ENCODE peak calls at places on chromosomes 13 and 19, in ten cellular contexts. One of them, this sample, is unnamed.

GRCh38 chr13:59409211-59409610 is 754.5 kb downstream of the DIAPH3 start:
- DNase-seq in tibial nerve: no peak
- DNase-seq in CD8-positive, alpha-beta T cell: no peak
- DNase-seq in aorta: no peak
- DNase-seq in GM23338: peak; percentile 48
- DNase-seq in DND-41: no peak
- DNase-seq in fibroblast of lung: peak; percentile 70
- DNase-seq in heart left ventricle: peak; percentile 71
- DNase-seq in IMR-90: peak; percentile 58
- DNase-seq in naive thymus-derived CD4-positive, alpha-beta T cell: no peak
- DNase-seq in this sample: no peak

GRCh38 chr13:51603716-51604115 is 19.5 kb downstream of the WDFY2 start:
- DNase-seq in IMR-90: no peak
- DNase-seq in heart left ventricle: no peak
- DNase-seq in DND-41: no peak
- DNase-seq in aorta: no peak
- DNase-seq in naive thymus-derived CD4-positive, alpha-beta T cell: no peak
- DNase-seq in fibroblast of lung: no peak
- DNase-seq in GM23338: no peak
- DNase-seq in CD8-positive, alpha-beta T cell: no peak
- DNase-seq in tibial nerve: no peak
- DNase-seq in this sample: no peak

GRCh38 chr19:45170146-45171106 is 7.6 kb downstream of the TRAPPC6A start:
- DNase-seq in GM23338: no peak
- DNase-seq in aorta: no peak
- DNase-seq in naive thymus-derived CD4-positive, alpha-beta T cell: no peak
- DNase-seq in fibroblast of lung: no peak
- DNase-seq in CD8-positive, alpha-beta T cell: no peak
- DNase-seq in heart left ventricle: no peak
- DNase-seq in IMR-90: no peak
- DNase-seq in tibial nerve: no peak
- DNase-seq in DND-41: no peak
- DNase-seq in this sample: no peak

GRCh38 chr13:30576528-30576927 is 41.2 kb upstream of the USPL1 start:
- DNase-seq in heart left ventricle: peak; percentile 29
- DNase-seq in IMR-90: peak; percentile 59
- DNase-seq in GM23338: no peak
- DNase-seq in tibial nerve: peak; percentile 16
- DNase-seq in naive thymus-derived CD4-positive, alpha-beta T cell: peak; percentile 78
- DNase-seq in aorta: no peak
- DNase-seq in DND-41: peak; percentile 87
- DNase-seq in CD8-positive, alpha-beta T cell: peak; percentile 49
- DNase-seq in fibroblast of lung: peak; percentile 68
- DNase-seq in this sample: peak; percentile 23

GRCh38 chr19:18769989-18770528 is 21.0 kb downstream of the COMP start:
- DNase-seq in aorta: no peak
- DNase-seq in heart left ventricle: no peak
- DNase-seq in IMR-90: no peak
- DNase-seq in CD8-positive, alpha-beta T cell: no peak
- DNase-seq in fibroblast of lung: no peak
- DNase-seq in naive thymus-derived CD4-positive, alpha-beta T cell: no peak
- DNase-seq in tibial nerve: no peak
- DNase-seq in GM23338: peak; percentile 39
- DNase-seq in DND-41: no peak
- DNase-seq in this sample: no peak

GRCh38 chr13:106176103-106176502 is 359.4 kb downstream of the EFNB2 start:
- DNase-seq in naive thymus-derived CD4-positive, alpha-beta T cell: no peak
- DNase-seq in DND-41: no peak
- DNase-seq in GM23338: no peak
- DNase-seq in heart left ventricle: no peak
- DNase-seq in aorta: no peak
- DNase-seq in IMR-90: peak; percentile 78
- DNase-seq in tibial nerve: no peak
- DNase-seq in CD8-positive, alpha-beta T cell: no peak
- DNase-seq in fibroblast of lung: peak; percentile 93
- DNase-seq in this sample: no peak

GRCh38 chr13:66224644-66225043 is 1005.5 kb downstream of the PCDH9 start:
- DNase-seq in GM23338: peak; percentile 90
- DNase-seq in aorta: no peak
- DNase-seq in fibroblast of lung: no peak
- DNase-seq in tibial nerve: no peak
- DNase-seq in heart left ventricle: no peak
- DNase-seq in DND-41: no peak
- DNase-seq in IMR-90: no peak
- DNase-seq in naive thymus-derived CD4-positive, alpha-beta T cell: no peak
- DNase-seq in CD8-positive, alpha-beta T cell: no peak
- DNase-seq in this sample: no peak

GRCh38 chr19:51948979-51949378 is 21.7 kb downstream of the ZNF613 start:
- DNase-seq in GM23338: peak; percentile 13
- DNase-seq in aorta: peak; percentile 58
- DNase-seq in CD8-positive, alpha-beta T cell: no peak
- DNase-seq in fibroblast of lung: peak; percentile 37
- DNase-seq in naive thymus-derived CD4-positive, alpha-beta T cell: no peak
- DNase-seq in tibial nerve: no peak
- DNase-seq in DND-41: no peak
- DNase-seq in heart left ventricle: peak; percentile 18
- DNase-seq in IMR-90: peak; percentile 23
- DNase-seq in this sample: no peak

GRCh38 chr13:91986771-91987515 is 588.5 kb downstream of the GPC5 start:
- DNase-seq in heart left ventricle: no peak
- DNase-seq in fibroblast of lung: peak; percentile 2
- DNase-seq in GM23338: no peak
- DNase-seq in IMR-90: no peak
- DNase-seq in tibial nerve: no peak
- DNase-seq in aorta: no peak
- DNase-seq in naive thymus-derived CD4-positive, alpha-beta T cell: no peak
- DNase-seq in CD8-positive, alpha-beta T cell: no peak
- DNase-seq in DND-41: no peak
- DNase-seq in this sample: no peak

GRCh38 chr19:485583-486236 is 10.6 kb upstream of the MADCAM1 start:
- DNase-seq in IMR-90: no peak
- DNase-seq in heart left ventricle: no peak
- DNase-seq in naive thymus-derived CD4-positive, alpha-beta T cell: no peak
- DNase-seq in CD8-positive, alpha-beta T cell: no peak
- DNase-seq in DND-41: no peak
- DNase-seq in GM23338: no peak
- DNase-seq in aorta: no peak
- DNase-seq in tibial nerve: peak; percentile 29
- DNase-seq in fibroblast of lung: peak; percentile 36
- DNase-seq in this sample: no peak

GRCh38 chr19:18322318-18322758 is 538 bp downstream of the LSM4 start:
- DNase-seq in IMR-90: peak; percentile 65
- DNase-seq in CD8-positive, alpha-beta T cell: peak; percentile 52
- DNase-seq in tibial nerve: no peak
- DNase-seq in GM23338: peak; percentile 81
- DNase-seq in DND-41: peak; percentile 68
- DNase-seq in aorta: peak; percentile 67
- DNase-seq in naive thymus-derived CD4-positive, alpha-beta T cell: no peak
- DNase-seq in heart left ventricle: peak; percentile 51
- DNase-seq in fibroblast of lung: peak; percentile 69
- DNase-seq in this sample: peak; percentile 58

GRCh38 chr13:99370476-99371272 is 63.5 kb upstream of the GPR183 start:
- DNase-seq in heart left ventricle: no peak
- DNase-seq in IMR-90: no peak
- DNase-seq in naive thymus-derived CD4-positive, alpha-beta T cell: peak; percentile 54
- DNase-seq in GM23338: no peak
- DNase-seq in DND-41: no peak
- DNase-seq in tibial nerve: no peak
- DNase-seq in aorta: no peak
- DNase-seq in fibroblast of lung: no peak
- DNase-seq in CD8-positive, alpha-beta T cell: no peak
- DNase-seq in this sample: no peak

GRCh38 chr13:99367663-99368448 is 60.7 kb upstream of the GPR183 start:
- DNase-seq in GM23338: peak; percentile 70
- DNase-seq in DND-41: no peak
- DNase-seq in heart left ventricle: no peak
- DNase-seq in tibial nerve: no peak
- DNase-seq in CD8-positive, alpha-beta T cell: peak; percentile 10
- DNase-seq in naive thymus-derived CD4-positive, alpha-beta T cell: no peak
- DNase-seq in aorta: no peak
- DNase-seq in IMR-90: no peak
- DNase-seq in fibroblast of lung: no peak
- DNase-seq in this sample: peak; percentile 62

GRCh38 chr13:99366075-99366987 is 59.1 kb upstream of the GPR183 start:
- DNase-seq in GM23338: no peak
- DNase-seq in aorta: no peak
- DNase-seq in DND-41: no peak
- DNase-seq in fibroblast of lung: no peak
- DNase-seq in IMR-90: no peak
- DNase-seq in naive thymus-derived CD4-positive, alpha-beta T cell: no peak
- DNase-seq in heart left ventricle: no peak
- DNase-seq in tibial nerve: no peak
- DNase-seq in CD8-positive, alpha-beta T cell: peak; percentile 10
- DNase-seq in this sample: no peak

GRCh38 chr13:99363949-99364348 is 56.8 kb upstream of the GPR183 start:
- DNase-seq in CD8-positive, alpha-beta T cell: no peak
- DNase-seq in naive thymus-derived CD4-positive, alpha-beta T cell: no peak
- DNase-seq in DND-41: no peak
- DNase-seq in heart left ventricle: no peak
- DNase-seq in tibial nerve: no peak
- DNase-seq in fibroblast of lung: no peak
- DNase-seq in GM23338: no peak
- DNase-seq in IMR-90: no peak
- DNase-seq in aorta: no peak
- DNase-seq in this sample: no peak

DNA sequence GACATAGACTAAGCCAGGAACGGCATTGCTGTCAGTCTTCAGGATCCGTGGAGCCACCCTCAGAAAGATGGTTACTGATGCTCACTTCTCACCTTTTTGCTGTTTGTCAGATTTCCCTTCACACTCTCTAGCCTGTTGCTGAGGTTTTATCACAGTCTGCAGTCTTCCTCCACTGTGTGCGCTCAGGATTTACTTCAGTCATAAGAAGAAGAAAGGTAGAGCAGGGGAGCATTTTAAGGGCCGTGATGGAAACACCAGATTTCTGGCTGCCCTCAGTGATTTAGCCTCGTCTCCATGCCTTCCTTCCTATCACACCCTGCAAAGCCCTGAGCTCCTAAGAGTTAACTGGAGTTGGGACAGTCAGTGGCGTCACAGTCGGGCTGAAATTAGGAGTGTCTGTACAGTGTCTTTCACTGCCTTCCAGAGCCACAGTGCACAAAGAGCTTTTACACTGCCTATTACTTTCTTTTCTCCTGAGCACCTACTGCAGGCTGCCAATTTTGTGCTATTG is 60.0 kb upstream of the GPR183 start:
- DNase-seq in tibial nerve: no peak
- DNase-seq in DND-41: no peak
- DNase-seq in heart left ventricle: no peak
- DNase-seq in IMR-90: no peak
- DNase-seq in fibroblast of lung: no peak
- DNase-seq in naive thymus-derived CD4-positive, alpha-beta T cell: no peak
- DNase-seq in aorta: no peak
- DNase-seq in CD8-positive, alpha-beta T cell: no peak
- DNase-seq in GM23338: no peak
- DNase-seq in this sample: no peak
- H3K4me1 ChIP-seq in tibial nerve: no peaks in the 10 kb centered on the region
- H3K4me1 ChIP-seq in DND-41: peaks cover 8% of the 10 kb centered on the region
- H3K4me1 ChIP-seq in heart left ventricle: peaks cover 8% of the 10 kb centered on the region
- H3K4me1 ChIP-seq in IMR-90: no peaks in the 10 kb centered on the region
- H3K4me1 ChIP-seq in fibroblast of lung: no peaks in the 10 kb centered on the region
- H3K4me1 ChIP-seq in naive thymus-derived CD4-positive, alpha-beta T cell: peaks cover 81% of the 10 kb centered on the region
- H3K4me1 ChIP-seq in aorta: no peaks in the 10 kb centered on the region
- H3K4me1 ChIP-seq in CD8-positive, alpha-beta T cell: peaks cover 79% of the 10 kb centered on the region
- H3K4me1 ChIP-seq in GM23338: peaks cover 5% of the 10 kb centered on the region
- H3K4me1 ChIP-seq in this sample: peaks cover 56% of the 10 kb centered on the region

GRCh38 chr19:38663957-38664502 is 16.6 kb downstream of the ACTN4 start:
- DNase-seq in CD8-positive, alpha-beta T cell: no peak
- DNase-seq in IMR-90: no peak
- DNase-seq in GM23338: no peak
- DNase-seq in heart left ventricle: peak; percentile 66
- DNase-seq in aorta: peak; percentile 82
- DNase-seq in tibial nerve: no peak
- DNase-seq in DND-41: no peak
- DNase-seq in naive thymus-derived CD4-positive, alpha-beta T cell: no peak
- DNase-seq in fibroblast of lung: no peak
- DNase-seq in this sample: no peak
- H3K4me1 ChIP-seq in CD8-positive, alpha-beta T cell: peaks cover 64% of the 10 kb centered on the region
- H3K4me1 ChIP-seq in IMR-90: peaks cover 59% of the 10 kb centered on the region
- H3K4me1 ChIP-seq in GM23338: peaks cover 88% of the 10 kb centered on the region
- H3K4me1 ChIP-seq in heart left ventricle: peaks cover 100% of the 10 kb centered on the region
- H3K4me1 ChIP-seq in aorta: peaks cover 16% of the 10 kb centered on the region
- H3K4me1 ChIP-seq in tibial nerve: peaks cover 100% of the 10 kb centered on the region
- H3K4me1 ChIP-seq in DND-41: peaks cover 7% of the 10 kb centered on the region
- H3K4me1 ChIP-seq in naive thymus-derived CD4-positive, alpha-beta T cell: peaks cover 24% of the 10 kb centered on the region
- H3K4me1 ChIP-seq in fibroblast of lung: peaks cover 55% of the 10 kb centered on the region
- H3K4me1 ChIP-seq in this sample: peaks cover 82% of the 10 kb centered on the region

GRCh38 chr19:42242512-42243409 is at the start of gene GSK3A:
- DNase-seq in heart left ventricle: peak; percentile 99
- DNase-seq in naive thymus-derived CD4-positive, alpha-beta T cell: peak; percentile 99
- DNase-seq in CD8-positive, alpha-beta T cell: peak; percentile 96
- DNase-seq in fibroblast of lung: peak; percentile 99
- DNase-seq in IMR-90: peak; percentile 99
- DNase-seq in aorta: peak; percentile 99
- DNase-seq in GM23338: peak; percentile 99
- DNase-seq in tibial nerve: peak; percentile 99
- DNase-seq in DND-41: peak; percentile 97
- DNase-seq in this sample: peak; percentile 95
- H3K4me1 ChIP-seq in heart left ventricle: peaks cover 56% of the 10 kb centered on the region
- H3K4me1 ChIP-seq in naive thymus-derived CD4-positive, alpha-beta T cell: peaks cover 28% of the 10 kb centered on the region
- H3K4me1 ChIP-seq in CD8-positive, alpha-beta T cell: peaks cover 35% of the 10 kb centered on the region
- H3K4me1 ChIP-seq in fibroblast of lung: peaks cover 13% of the 10 kb centered on the region
- H3K4me1 ChIP-seq in IMR-90: peaks cover 8% of the 10 kb centered on the region
- H3K4me1 ChIP-seq in aorta: no peaks in the 10 kb centered on the region
- H3K4me1 ChIP-seq in GM23338: peaks cover 31% of the 10 kb centered on the region
- H3K4me1 ChIP-seq in tibial nerve: peaks cover 71% of the 10 kb centered on the region
- H3K4me1 ChIP-seq in DND-41: peaks cover 44% of the 10 kb centered on the region
- H3K4me1 ChIP-seq in this sample: peaks cover 41% of the 10 kb centered on the region

GRCh38 chr13:97437729-97438128 is 3.8 kb downstream of the RAP2A start:
- DNase-seq in naive thymus-derived CD4-positive, alpha-beta T cell: no peak
- DNase-seq in CD8-positive, alpha-beta T cell: no peak
- DNase-seq in DND-41: no peak
- DNase-seq in IMR-90: no peak
- DNase-seq in fibroblast of lung: no peak
- DNase-seq in tibial nerve: no peak
- DNase-seq in heart left ventricle: no peak
- DNase-seq in GM23338: no peak
- DNase-seq in aorta: no peak
- DNase-seq in this sample: no peak

GRCh38 chr13:97445504-97446187 is 11.7 kb downstream of the RAP2A start:
- DNase-seq in GM23338: no peak
- DNase-seq in DND-41: no peak
- DNase-seq in fibroblast of lung: no peak
- DNase-seq in tibial nerve: no peak
- DNase-seq in IMR-90: no peak
- DNase-seq in CD8-positive, alpha-beta T cell: no peak
- DNase-seq in aorta: no peak
- DNase-seq in naive thymus-derived CD4-positive, alpha-beta T cell: no peak
- DNase-seq in heart left ventricle: no peak
- DNase-seq in this sample: no peak

GRCh38 chr13:97439196-97439595 is 5.2 kb downstream of the RAP2A start:
- DNase-seq in fibroblast of lung: no peak
- DNase-seq in aorta: no peak
- DNase-seq in IMR-90: no peak
- DNase-seq in GM23338: no peak
- DNase-seq in CD8-positive, alpha-beta T cell: no peak
- DNase-seq in naive thymus-derived CD4-positive, alpha-beta T cell: no peak
- DNase-seq in DND-41: no peak
- DNase-seq in heart left ventricle: no peak
- DNase-seq in tibial nerve: no peak
- DNase-seq in this sample: no peak

GRCh38 chr13:97440598-97440997 is 6.6 kb downstream of the RAP2A start:
- DNase-seq in CD8-positive, alpha-beta T cell: no peak
- DNase-seq in IMR-90: peak; percentile 44
- DNase-seq in naive thymus-derived CD4-positive, alpha-beta T cell: no peak
- DNase-seq in GM23338: no peak
- DNase-seq in tibial nerve: no peak
- DNase-seq in DND-41: no peak
- DNase-seq in aorta: no peak
- DNase-seq in fibroblast of lung: peak; percentile 32
- DNase-seq in heart left ventricle: no peak
- DNase-seq in this sample: no peak

GRCh38 chr13:97441414-97441813 is 7.4 kb downstream of the RAP2A start:
- DNase-seq in IMR-90: no peak
- DNase-seq in aorta: no peak
- DNase-seq in DND-41: no peak
- DNase-seq in fibroblast of lung: no peak
- DNase-seq in heart left ventricle: no peak
- DNase-seq in naive thymus-derived CD4-positive, alpha-beta T cell: no peak
- DNase-seq in GM23338: no peak
- DNase-seq in tibial nerve: no peak
- DNase-seq in CD8-positive, alpha-beta T cell: no peak
- DNase-seq in this sample: no peak
- H3K4me1 ChIP-seq in IMR-90: peaks cover 2% of the 10 kb centered on the region
- H3K4me1 ChIP-seq in aorta: peaks cover 3% of the 10 kb centered on the region
- H3K4me1 ChIP-seq in DND-41: peaks cover 22% of the 10 kb centered on the region
- H3K4me1 ChIP-seq in fibroblast of lung: no peaks in the 10 kb centered on the region
- H3K4me1 ChIP-seq in heart left ventricle: peaks cover 37% of the 10 kb centered on the region
- H3K4me1 ChIP-seq in naive thymus-derived CD4-positive, alpha-beta T cell: no peaks in the 10 kb centered on the region
- H3K4me1 ChIP-seq in GM23338: no peaks in the 10 kb centered on the region
- H3K4me1 ChIP-seq in tibial nerve: peaks cover 62% of the 10 kb centered on the region
- H3K4me1 ChIP-seq in CD8-positive, alpha-beta T cell: no peaks in the 10 kb centered on the region
- H3K4me1 ChIP-seq in this sample: peaks cover 6% of the 10 kb centered on the region